ENCODE peak calls at places on chromosome X, in nine cellular contexts. K is CD8-positive, alpha-beta memory T cell; Q is adipocyte; Z is WERI-Rb-1; A is spleen; M is AG09309; O is HFF-Myc; U is AG04449; T is body of pancreas. S is an unnamed sample.

GRCh38 chrX:153780678-153781427 is at the start of gene SRPK3:
- DNase-seq in K (no peak), Q (peak), Z (peak), A (no peak), M (no peak), O (no peak), U (no peak), T (peak), S (peak)

GRCh38 chrX:139246295-139246694 is 284.2 kb upstream of the F9 start:
- DNase-seq in K (no peak), Q (no peak), Z (no peak), A (no peak), M (no peak), O (no peak), U (no peak), T (no peak), S (no peak)

GRCh38 chrX:109384569-109385174 is 97.2 kb downstream of the GUCY2F start:
- DNase-seq in K (no peak), Q (peak), Z (no peak), A (no peak), M (no peak), O (no peak), U (no peak), T (no peak), S (peak)

GRCh38 chrX:73850124-73851013 is 287.4 kb downstream of the CHIC1 start:
- DNase-seq in K (no peak), Q (peak), Z (no peak), A (no peak), M (no peak), O (no peak), U (no peak), T (peak), S (no peak)

GRCh38 chrX:65196758-65197371 is 220.6 kb upstream of the ZC4H2 start:
- DNase-seq in K (no peak), Q (no peak), Z (no peak), A (no peak), M (no peak), O (no peak), U (no peak), T (peak), S (peak)

GRCh38 chrX:40148189-40148438 is 50.4 kb upstream of the BCOR start:
- DNase-seq in K (no peak), Q (no peak), Z (no peak), A (no peak), M (no peak), O (no peak), U (no peak), T (no peak), S (no peak)

GRCh38 chrX:103017542-103017941 is 46.4 kb downstream of the BEX1 start:
- DNase-seq in K (no peak), Q (peak), Z (no peak), A (no peak), M (no peak), O (no peak), U (no peak), T (no peak), S (no peak)

GRCh38 chrX:115616943-115617563 is 56.1 kb downstream of the PLS3 start:
- DNase-seq in K (no peak), Q (peak), Z (no peak), A (no peak), M (peak), O (peak), U (no peak), T (no peak), S (no peak)

GRCh38 chrX:134388161-134389109 is 71.5 kb upstream of the HPRT1 start:
- DNase-seq in K (no peak), Q (no peak), Z (no peak), A (no peak), M (no peak), O (no peak), U (no peak), T (no peak), S (no peak)

GRCh38 chrX:57821703-57822375 is 88.4 kb downstream of the ZXDA start:
- DNase-seq in K (peak), Q (peak), Z (peak), A (no peak), M (peak), O (peak), U (peak), T (peak), S (peak)

GRCh38 chrX:42495139-42495538 is 282.8 kb downstream of the PPP1R2C start:
- DNase-seq in K (peak), Q (no peak), Z (no peak), A (no peak), M (no peak), O (no peak), U (no peak), T (peak), S (no peak)

GRCh38 chrX:151505796-151506195 is 57.7 kb upstream of the PASD1 start:
- DNase-seq in K (no peak), Q (peak), Z (peak), A (no peak), M (no peak), O (no peak), U (no peak), T (peak), S (no peak)

GRCh38 chrX:6826856-6827255 is 291.9 kb upstream of the VCX3A start:
- DNase-seq in K (no peak), Q (no peak), Z (no peak), A (no peak), M (no peak), O (no peak), U (no peak), T (no peak), S (no peak)

GRCh38 chrX:15310117-15310516 is 5.3 kb downstream of the ASB11 start:
- DNase-seq in K (no peak), Q (peak), Z (no peak), A (no peak), M (no peak), O (no peak), U (no peak), T (peak), S (no peak)

GRCh38 chrX:112066813-112067212 is 15.8 kb downstream of the TRPC5 start:
- DNase-seq in K (no peak), Q (no peak), Z (no peak), A (no peak), M (no peak), O (no peak), U (no peak), T (no peak), S (no peak)

GRCh38 chrX:107324493-107325310 is 118.3 kb downstream of the DNAAF6 start:
- DNase-seq in K (no peak), Q (peak), Z (peak), A (peak), M (no peak), O (no peak), U (no peak), T (peak), S (peak)

GRCh38 chrX:132749406-132749805 is 209.0 kb downstream of the HS6ST2 start:
- DNase-seq in K (no peak), Q (no peak), Z (no peak), A (no peak), M (no peak), O (no peak), U (no peak), T (no peak), S (no peak)

GRCh38 chrX:134315893-134316292 is 78.9 kb downstream of the CCDC160 start:
- DNase-seq in K (no peak), Q (no peak), Z (no peak), A (no peak), M (no peak), O (no peak), U (no peak), T (no peak), S (no peak)

GRCh38 chrX:155959018-155959587 is 38.4 kb upstream of the IL9R start:
- DNase-seq in K (no peak), Q (no peak), Z (no peak), A (no peak), M (no peak), O (no peak), U (no peak), T (no peak), S (no peak)

GRCh38 chrX:14528629-14529287 is 578 bp upstream of the GLRA2 start:
- DNase-seq in K (peak), Q (peak), Z (peak), A (peak), M (peak), O (peak), U (no peak), T (peak), S (peak)

GRCh38 chrX:2692221-2693122 is 1.4 kb downstream of the CD99 start:
- DNase-seq in K (no peak), Q (peak), Z (no peak), A (peak), M (no peak), O (no peak), U (no peak), T (peak), S (peak)

GRCh38 chrX:22855693-22856092 is 144.1 kb upstream of the DDX53 start:
- DNase-seq in K (no peak), Q (no peak), Z (no peak), A (no peak), M (no peak), O (no peak), U (no peak), T (no peak), S (peak)

GRCh38 chrX:42020225-42020624 is 96.9 kb upstream of the CASK start:
- DNase-seq in K (no peak), Q (no peak), Z (no peak), A (no peak), M (no peak), O (no peak), U (no peak), T (no peak), S (no peak)

GRCh38 chrX:129875669-129876068 is 30.3 kb upstream of the UTP14A start:
- DNase-seq in K (no peak), Q (peak), Z (no peak), A (no peak), M (peak), O (peak), U (peak), T (no peak), S (no peak)

GRCh38 chrX:118839334-118839958 is 15.8 kb downstream of the ZCCHC12 start:
- DNase-seq in K (peak), Q (peak), Z (peak), A (peak), M (no peak), O (no peak), U (no peak), T (peak), S (no peak)

GRCh38 chrX:126658447-126658846 is 105.8 kb upstream of the DCAF12L1 start:
- DNase-seq in K (no peak), Q (no peak), Z (no peak), A (no peak), M (no peak), O (no peak), U (no peak), T (no peak), S (no peak)

GRCh38 chrX:23742174-23742692 is 843 bp downstream of the ACOT9 start:
- DNase-seq in K (peak), Q (peak), Z (peak), A (no peak), M (peak), O (peak), U (peak), T (peak), S (peak)

GRCh38 chrX:73944582-73944947 is 359.4 kb upstream of the ZCCHC13 start:
- DNase-seq in K (no peak), Q (no peak), Z (no peak), A (no peak), M (no peak), O (no peak), U (no peak), T (no peak), S (no peak)

GRCh38 chrX:77628294-77629025 is 157.6 kb downstream of the ATRX start:
- DNase-seq in K (no peak), Q (peak), Z (no peak), A (no peak), M (no peak), O (no peak), U (no peak), T (no peak), S (no peak)

GRCh38 chrX:123171781-123172180 is 12.3 kb upstream of the GRIA3 start:
- DNase-seq in K (no peak), Q (no peak), Z (no peak), A (no peak), M (no peak), O (no peak), U (no peak), T (no peak), S (no peak)

GRCh38 chrX:126167560-126167959 is 1.5 kb upstream of the DCAF12L2 start:
- DNase-seq in K (no peak), Q (no peak), Z (no peak), A (no peak), M (no peak), O (no peak), U (no peak), T (no peak), S (no peak)

GRCh38 chrX:63686878-63687714 is 97.9 kb downstream of the ARHGEF9 start:
- DNase-seq in K (peak), Q (peak), Z (peak), A (no peak), M (peak), O (peak), U (peak), T (peak), S (peak)

GRCh38 chrX:72130156-72130761 is 1.5 kb downstream of the RTL5 start:
- DNase-seq in K (no peak), Q (no peak), Z (no peak), A (no peak), M (no peak), O (no peak), U (no peak), T (no peak), S (no peak)
- H3K4me3 ChIP-seq in K (no peak), Q (peak), Z (no peak), A (no peak), M (no peak), O (no peak), U (no peak), T (no peak), S (no peak)

GRCh38 chrX:70096052-70096451 is 33.8 kb downstream of the OTUD6A start:
- DNase-seq in K (no peak), Q (no peak), Z (peak), A (no peak), M (no peak), O (no peak), U (no peak), T (no peak), S (no peak)
- H3K4me3 ChIP-seq in K (no peak), Q (no peak), Z (no peak), A (no peak), M (no peak), O (no peak), U (no peak), T (no peak), S (no peak)

GRCh38 chrX:19515615-19516105 is 352 bp upstream of the MAP3K15 start:
- DNase-seq in K (no peak), Q (no peak), Z (no peak), A (peak), M (no peak), O (no peak), U (no peak), T (no peak), S (no peak)

GRCh38 chrX:19512961-19513360 is 2.3 kb downstream of the MAP3K15 start:
- DNase-seq in K (no peak), Q (no peak), Z (no peak), A (peak), M (no peak), O (no peak), U (no peak), T (no peak), S (no peak)

GRCh38 chrX:19512359-19512758 is 2.9 kb downstream of the MAP3K15 start:
- DNase-seq in K (no peak), Q (no peak), Z (no peak), A (peak), M (no peak), O (no peak), U (no peak), T (no peak), S (no peak)

GRCh38 chrX:19513383-19513782 is 1.9 kb downstream of the MAP3K15 start:
- DNase-seq in K (no peak), Q (no peak), Z (peak), A (peak), M (no peak), O (no peak), U (no peak), T (peak), S (no peak)

DNA sequence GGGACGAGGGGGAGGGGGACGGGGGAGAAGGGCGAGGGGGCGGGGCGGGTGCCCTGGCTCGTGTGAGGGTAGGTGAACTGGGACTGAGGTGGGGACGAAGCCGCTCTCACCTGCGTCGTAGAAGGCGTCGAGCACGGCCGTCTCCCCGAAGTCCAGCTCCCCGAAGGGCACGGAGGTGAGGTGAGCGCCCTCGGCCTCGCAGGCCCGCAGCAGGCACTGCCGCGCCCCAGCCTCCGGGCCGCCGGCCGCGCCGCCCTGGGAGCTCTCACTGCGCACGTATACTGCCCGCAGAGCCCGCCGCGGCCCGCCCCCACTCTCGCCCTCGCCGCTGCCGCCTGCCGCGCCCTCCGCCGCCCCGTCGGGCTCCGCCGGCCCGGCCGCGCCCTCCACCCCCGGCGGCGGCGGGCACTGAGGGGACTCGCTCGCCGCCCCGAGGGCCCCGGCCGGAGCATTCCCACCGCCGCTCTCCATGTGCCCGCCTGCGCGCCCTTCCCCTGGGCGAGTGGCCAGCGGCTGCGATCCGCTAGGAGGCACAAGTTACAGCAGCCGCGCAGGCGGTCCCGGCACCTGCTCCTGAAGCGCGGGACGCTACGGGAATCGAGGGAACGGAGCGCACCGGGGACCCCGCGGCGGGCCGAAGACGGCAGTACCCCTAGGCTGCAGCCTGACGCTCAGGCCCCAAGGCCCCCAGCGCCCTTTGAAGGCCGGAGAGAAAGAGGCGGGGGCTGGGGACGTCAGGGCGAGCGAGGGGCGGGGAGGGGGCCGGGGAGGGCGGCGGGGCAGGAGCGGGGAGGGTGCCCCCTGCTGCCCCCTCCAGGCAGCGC is at the start of gene MAP3K15:
- DNase-seq in K (no peak), Q (peak), Z (peak), A (peak), M (no peak), O (no peak), U (no peak), T (peak), S (peak)
- H3K4me3 ChIP-seq in K (no peak), Q (no peak), Z (peak), A (peak), M (no peak), O (no peak), U (no peak), T (no peak), S (peak)

DNA sequence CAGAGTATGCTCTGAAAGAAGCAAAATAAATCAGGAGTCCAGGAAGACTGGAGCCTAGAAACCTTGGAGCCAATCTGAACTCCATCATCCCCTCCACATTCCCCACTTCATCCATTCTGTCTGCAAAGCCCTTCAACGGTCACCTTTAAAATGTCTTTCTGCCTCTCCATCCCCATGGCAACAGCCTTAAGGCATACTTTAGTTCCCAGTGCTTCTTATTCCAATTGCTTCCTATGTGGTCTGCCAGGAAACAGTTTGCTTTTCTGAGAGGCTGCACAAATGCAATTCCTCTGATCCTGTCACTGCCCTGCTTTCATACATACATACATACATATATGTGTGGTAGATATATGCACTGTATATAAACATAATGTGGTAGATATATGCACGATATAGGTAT is 802 bp upstream of the MAGEH1 start:
- DNase-seq in K (no peak), Q (no peak), Z (no peak), A (no peak), M (no peak), O (no peak), U (no peak), T (no peak), S (no peak)
- H3K4me3 ChIP-seq in K (peak), Q (peak), Z (peak), A (peak), M (no peak), O (no peak), U (peak), T (no peak), S (no peak)

GRCh38 chrX:34656467-34656841 is 631 bp downstream of the TMEM47 start:
- DNase-seq in K (no peak), Q (peak), Z (peak), A (no peak), M (no peak), O (no peak), U (no peak), T (no peak), S (no peak)

GRCh38 chrX:34655496-34656258 is 1.4 kb downstream of the TMEM47 start:
- DNase-seq in K (no peak), Q (peak), Z (no peak), A (no peak), M (no peak), O (no peak), U (no peak), T (no peak), S (no peak)

GRCh38 chrX:34656842-34657780 is at the start of gene TMEM47:
- DNase-seq in K (no peak), Q (peak), Z (peak), A (peak), M (peak), O (no peak), U (no peak), T (peak), S (peak)

GRCh38 chrX:34659575-34659974 is 2.5 kb upstream of the TMEM47 start:
- DNase-seq in K (no peak), Q (peak), Z (no peak), A (no peak), M (no peak), O (no peak), U (no peak), T (no peak), S (no peak)

DNA sequence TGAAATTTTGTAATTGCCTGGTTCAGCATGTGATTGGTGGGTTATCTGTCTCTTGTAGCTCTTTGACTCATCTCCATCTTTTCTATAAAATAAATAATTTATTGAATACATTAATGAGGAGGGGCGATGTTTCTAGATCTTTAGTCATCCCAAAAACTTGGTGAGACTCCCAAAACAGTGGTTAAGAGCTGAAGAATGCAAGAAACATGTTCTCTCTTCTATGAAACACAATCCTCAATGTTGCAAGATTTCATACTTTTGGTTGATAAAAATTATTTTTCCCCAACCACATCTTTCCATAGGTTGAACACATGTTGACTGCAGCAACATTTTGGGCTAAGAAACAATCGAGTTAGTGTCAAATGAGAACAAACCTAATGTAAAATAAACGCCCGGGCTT is 1.2 kb upstream of the TMEM47 start:
- DNase-seq in K (no peak), Q (peak), Z (no peak), A (no peak), M (no peak), O (no peak), U (peak), T (no peak), S (no peak)
- H3K4me3 ChIP-seq in K (no peak), Q (peak), Z (no peak), A (no peak), M (no peak), O (no peak), U (no peak), T (no peak), S (no peak)

DNA sequence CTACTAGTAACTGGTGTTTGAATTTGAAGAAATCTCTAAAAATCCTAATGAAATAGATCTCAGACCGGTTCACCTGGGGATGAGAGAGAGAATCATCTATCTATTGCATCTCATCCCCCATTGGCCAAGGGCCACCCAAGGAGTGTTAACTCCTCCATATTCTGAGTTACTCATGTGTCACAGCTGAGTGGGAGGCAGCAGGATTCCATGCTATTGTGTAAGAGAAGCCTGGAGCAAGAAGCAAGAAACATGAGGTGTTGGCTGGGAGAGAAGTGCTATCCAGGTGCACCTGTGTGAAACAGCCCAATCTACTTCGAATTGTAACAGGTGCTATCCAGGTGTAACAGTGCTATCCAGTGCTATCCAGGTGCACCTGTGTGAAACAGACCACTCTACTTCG is 150.3 kb upstream of the MAOA start:
- DNase-seq in K (no peak), Q (no peak), Z (no peak), A (no peak), M (no peak), O (no peak), U (no peak), T (no peak), S (peak)
- H3K4me3 ChIP-seq in K (no peak), Q (no peak), Z (no peak), A (no peak), M (no peak), O (no peak), U (no peak), T (no peak), S (no peak)